ENCODE peak calls at places on chromosomes 2 and 18, in seven cellular contexts. M is spleen; S is heart right ventricle; C is CD4-positive, alpha-beta T cell; G is H9; P is GM23338; W is GM12878. A is an unnamed sample.

GRCh38 chr2:144326845-144327244 is 193.1 kb downstream of the ZEB2 start:
- DNase-seq in S (no peak), P (no peak), W (no peak), G (no peak), C (no peak), M (no peak), A (no peak)

GRCh38 chr2:54862742-54863141 is 139.3 kb downstream of the EML6 start:
- DNase-seq in W (no peak), G (no peak), P (peak), S (no peak), C (no peak), M (no peak), A (no peak)

GRCh38 chr2:70574102-70574501 is 20.5 kb upstream of the TGFA start:
- DNase-seq in C (no peak), S (no peak), W (no peak), G (no peak), M (no peak), P (no peak), A (no peak)

GRCh38 chr18:57209697-57210096 is 62.8 kb downstream of the BOD1L2 start:
- DNase-seq in W (no peak), S (no peak), P (peak), M (no peak), C (no peak), G (no peak), A (no peak)

GRCh38 chr18:75408554-75409506 is 18.7 kb downstream of the SMIM21 start:
- DNase-seq in C (no peak), M (no peak), P (no peak), W (no peak), G (no peak), S (no peak), A (peak)

GRCh38 chr2:216733046-216733445 is 37.7 kb upstream of the IGFBP5 start:
- DNase-seq in W (no peak), M (no peak), C (no peak), G (no peak), S (no peak), P (no peak), A (no peak)

GRCh38 chr2:74072542-74072941 is 75.2 kb downstream of the BOLA3 start:
- DNase-seq in G (no peak), P (no peak), C (no peak), M (no peak), S (no peak), W (no peak), A (no peak)

GRCh38 chr2:197097578-197098366 is 171.3 kb upstream of the PGAP1 start:
- DNase-seq in W (no peak), G (no peak), M (no peak), P (no peak), C (no peak), S (peak), A (no peak)

GRCh38 chr18:74724186-74724585 is 126.5 kb downstream of the ZNF407 start:
- DNase-seq in M (no peak), C (no peak), S (no peak), P (no peak), W (no peak), G (no peak), A (no peak)

GRCh38 chr2:160427629-160428424 is 65.8 kb downstream of the RBMS1 start:
- DNase-seq in P (no peak), C (peak), W (no peak), S (peak), M (peak), G (no peak), A (no peak)

GRCh38 chr2:213766465-213766891 is 482.2 kb downstream of the SPAG16 start:
- DNase-seq in G (no peak), P (no peak), W (peak), S (no peak), C (no peak), M (no peak), A (no peak)

GRCh38 chr2:98180456-98180855 is 93.5 kb downstream of the VWA3B start:
- DNase-seq in W (no peak), S (no peak), M (no peak), C (no peak), G (no peak), P (no peak), A (no peak)

GRCh38 chr18:11752116-11752911 is 63.2 kb downstream of the GNAL start:
- DNase-seq in C (no peak), S (no peak), G (peak), M (no peak), P (peak), W (no peak), A (peak)

GRCh38 chr2:100126172-100126571 is 16.2 kb downstream of the AFF3 start:
- DNase-seq in P (no peak), S (no peak), W (no peak), C (no peak), G (no peak), M (no peak), A (no peak)

GRCh38 chr18:32195881-32196815 is 6.3 kb downstream of the MEP1B start:
- DNase-seq in S (no peak), P (no peak), C (no peak), M (no peak), W (no peak), G (no peak), A (no peak)

GRCh38 chr2:78061301-78061700 is 539.1 kb upstream of the LRRTM4 start:
- DNase-seq in W (no peak), C (no peak), M (no peak), P (no peak), G (peak), S (no peak), A (no peak)

GRCh38 chr2:47232738-47233415 is 77.8 kb upstream of the STPG4 start:
- DNase-seq in M (no peak), W (no peak), P (no peak), S (no peak), G (no peak), C (no peak), A (no peak)

GRCh38 chr2:102753563-102754159 is 8.2 kb upstream of the TMEM182 start:
- DNase-seq in P (peak), W (no peak), M (no peak), G (no peak), C (no peak), S (no peak), A (no peak)

GRCh38 chr18:23276456-23276855 is 141.2 kb downstream of the CABLES1 start:
- DNase-seq in W (no peak), C (no peak), M (no peak), P (no peak), S (peak), G (no peak), A (no peak)

GRCh38 chr18:47929681-47930085 is 776 bp downstream of the SMAD2 start:
- DNase-seq in S (peak), G (no peak), C (no peak), P (no peak), W (no peak), M (no peak), A (no peak)

GRCh38 chr2:71779306-71779855 is 326.0 kb downstream of the DYSF start:
- DNase-seq in M (no peak), P (no peak), W (no peak), S (no peak), G (no peak), C (no peak), A (peak)

GRCh38 chr2:126898636-126899035 is at the start of gene TEX51:
- DNase-seq in G (peak), S (no peak), C (no peak), W (no peak), P (no peak), M (peak), A (no peak)

GRCh38 chr18:45250479-45250878 is 364.8 kb upstream of the SLC14A2 start:
- DNase-seq in W (no peak), S (no peak), P (no peak), G (no peak), C (no peak), M (no peak), A (no peak)

GRCh38 chr2:128076461-128077106 is 14.4 kb upstream of the UGGT1 start:
- DNase-seq in P (no peak), S (no peak), C (no peak), G (no peak), W (no peak), M (no peak), A (no peak)

GRCh38 chr2:100741880-100742814 is 77.8 kb upstream of the NPAS2 start:
- DNase-seq in S (peak), M (no peak), C (no peak), P (no peak), W (no peak), G (no peak), A (peak)

GRCh38 chr2:38045811-38046210 is 30.1 kb downstream of the CYP1B1 start:
- DNase-seq in G (no peak), S (no peak), P (no peak), W (no peak), M (no peak), C (no peak), A (no peak)

GRCh38 chr18:48540329-48541025 is 1.6 kb downstream of the CTIF start:
- DNase-seq in S (peak), W (no peak), M (peak), C (peak), P (peak), G (peak), A (peak)

GRCh38 chr2:213723707-213724106 is 439.4 kb downstream of the SPAG16 start:
- DNase-seq in W (no peak), M (no peak), S (no peak), G (no peak), C (no peak), P (peak), A (no peak)

GRCh38 chr2:158317642-158318041 is 138.9 kb downstream of the CCDC148 start:
- DNase-seq in P (peak), G (no peak), M (no peak), C (no peak), W (no peak), S (no peak), A (no peak)

GRCh38 chr2:221629478-221629877 is 57.4 kb upstream of the EPHA4 start:
- DNase-seq in S (no peak), P (no peak), W (no peak), C (no peak), M (no peak), G (no peak), A (peak)

GRCh38 chr18:13611616-13612110 is 114.7 kb downstream of the FAM210A start:
- DNase-seq in P (peak), G (peak), W (no peak), M (peak), S (peak), C (no peak), A (no peak)

GRCh38 chr2:223943561-223944008 is 1.6 kb downstream of the WDFY1 start:
- DNase-seq in W (no peak), G (no peak), S (peak), C (no peak), P (no peak), M (no peak), A (peak)

GRCh38 chr2:176133366-176133765 is 3.9 kb downstream of the HOXD8 start:
- DNase-seq in W (no peak), M (no peak), G (no peak), P (no peak), S (no peak), C (no peak), A (peak)
- H3K27ac ChIP-seq in W (no peak), M (peak), G (no peak), P (no peak), S (no peak), C (no peak), A (no peak)

DNA sequence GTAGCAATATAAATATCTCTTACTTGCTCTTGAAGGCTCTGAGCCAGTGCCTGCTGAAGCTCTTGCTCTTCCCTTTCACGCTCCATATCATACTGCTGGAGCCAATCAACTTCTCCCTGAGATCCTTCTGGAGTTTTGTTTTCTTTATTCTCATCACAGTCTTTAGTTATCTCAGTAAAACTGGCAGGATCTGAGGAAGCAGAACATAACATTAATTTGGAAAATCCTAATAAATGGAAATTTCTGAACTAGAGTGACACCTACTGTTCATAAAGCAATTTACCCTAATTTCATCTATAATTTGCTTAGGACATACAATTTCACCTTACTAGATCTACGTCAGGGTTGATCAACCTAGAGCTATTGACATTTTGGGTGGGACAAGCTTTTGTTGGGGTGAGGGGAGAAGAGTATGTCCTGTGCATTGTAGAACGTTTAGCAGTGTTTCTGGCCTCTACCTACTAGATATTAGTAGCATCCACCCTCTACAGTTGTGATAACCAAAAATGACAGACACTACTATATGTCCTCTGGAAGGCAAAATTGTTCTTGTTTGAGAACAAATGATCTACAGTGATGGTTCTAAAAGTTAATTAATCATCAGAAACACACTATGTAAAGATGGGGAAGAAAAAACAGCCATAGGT is 47.2 kb downstream of the VIL1 start:
- DNase-seq in W (no peak), M (no peak), G (no peak), P (peak), S (no peak), C (no peak), A (peak)
- TF ChIP-seq CTCF in W (peak), M (peak), G (peak), P (no peak), S (peak), C (peak), A (peak)

DNA sequence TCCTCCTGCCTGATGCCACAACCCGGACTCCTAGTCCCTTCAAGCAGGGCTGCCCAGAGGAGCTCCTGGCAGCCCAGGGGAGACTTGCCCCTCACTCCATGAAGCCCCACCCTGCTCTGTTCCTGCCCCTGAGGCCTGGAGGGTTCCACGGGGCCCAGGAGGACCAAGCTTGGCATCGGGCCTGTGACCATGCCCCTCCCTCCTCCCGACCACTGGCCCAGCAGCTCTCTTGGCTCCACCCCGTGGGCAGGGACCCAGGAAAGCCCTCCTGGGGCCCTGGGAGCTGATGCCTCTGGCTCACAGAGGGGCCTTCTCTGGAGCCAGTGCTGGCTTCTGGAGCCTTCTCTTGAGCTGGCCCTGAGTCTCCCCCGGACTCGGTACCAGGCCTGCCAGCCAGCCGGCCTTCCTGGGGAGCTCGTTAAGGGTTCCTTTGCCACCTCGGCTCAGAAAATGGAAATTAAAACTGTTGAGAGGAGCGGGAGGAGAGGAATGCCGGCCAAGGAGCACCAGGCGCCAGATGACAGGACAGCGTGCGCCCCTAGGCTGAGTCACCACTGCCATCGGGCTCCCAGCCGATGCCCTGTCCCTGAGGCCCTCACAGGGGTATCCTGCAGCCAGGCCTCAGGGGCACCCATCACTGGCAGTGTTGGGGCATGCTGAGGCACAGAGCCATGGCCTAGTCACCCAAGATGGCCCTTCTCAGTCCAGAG is 40.6 kb upstream of the SNED1 start:
- DNase-seq in P (no peak), W (no peak), M (no peak), G (peak), C (no peak), S (no peak), A (peak)
- H3K27ac ChIP-seq in P (no peak), W (no peak), M (peak), G (no peak), C (no peak), S (no peak), A (no peak)

GRCh38 chr2:15747698-15748471 is 156.2 kb downstream of the DDX1 start:
- DNase-seq in P (peak), S (no peak), C (no peak), M (no peak), W (no peak), G (peak), A (no peak)
- TF ChIP-seq CTCF in P (no peak), S (no peak), C (no peak), M (no peak), W (no peak), G (no peak), A (no peak)

GRCh38 chr2:29504746-29505145 is 389.5 kb downstream of the CLIP4 start:
- DNase-seq in G (no peak), P (no peak), C (no peak), S (no peak), M (no peak), W (no peak), A (no peak)
- H3K27ac ChIP-seq in G (no peak), P (no peak), C (no peak), S (no peak), M (no peak), W (no peak), A (no peak)

DNA sequence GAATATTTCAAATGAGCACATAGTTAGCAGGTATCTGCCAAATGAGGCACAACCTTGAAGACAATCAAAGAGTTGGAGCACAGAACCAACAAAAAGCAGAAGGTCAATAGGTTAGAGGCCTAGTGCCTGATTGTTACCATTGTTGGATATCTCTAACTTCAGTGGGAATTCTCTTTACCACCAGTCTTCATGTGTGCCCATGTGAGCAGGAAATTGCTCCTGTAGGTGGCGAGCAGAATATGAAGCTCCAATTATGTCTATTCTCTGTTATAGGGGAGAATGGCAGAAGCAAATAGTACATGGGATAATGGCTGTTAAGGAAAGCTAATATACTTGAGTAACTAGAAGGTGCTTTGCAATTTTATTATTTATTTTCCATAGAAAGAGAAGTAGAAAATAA is 14.9 kb upstream of the ZNF385B start:
- DNase-seq in M (no peak), W (no peak), G (no peak), S (no peak), P (no peak), C (no peak), A (no peak)
- TF ChIP-seq CTCF in M (no peak), W (no peak), G (peak), S (no peak), P (peak), C (no peak), A (peak)

DNA sequence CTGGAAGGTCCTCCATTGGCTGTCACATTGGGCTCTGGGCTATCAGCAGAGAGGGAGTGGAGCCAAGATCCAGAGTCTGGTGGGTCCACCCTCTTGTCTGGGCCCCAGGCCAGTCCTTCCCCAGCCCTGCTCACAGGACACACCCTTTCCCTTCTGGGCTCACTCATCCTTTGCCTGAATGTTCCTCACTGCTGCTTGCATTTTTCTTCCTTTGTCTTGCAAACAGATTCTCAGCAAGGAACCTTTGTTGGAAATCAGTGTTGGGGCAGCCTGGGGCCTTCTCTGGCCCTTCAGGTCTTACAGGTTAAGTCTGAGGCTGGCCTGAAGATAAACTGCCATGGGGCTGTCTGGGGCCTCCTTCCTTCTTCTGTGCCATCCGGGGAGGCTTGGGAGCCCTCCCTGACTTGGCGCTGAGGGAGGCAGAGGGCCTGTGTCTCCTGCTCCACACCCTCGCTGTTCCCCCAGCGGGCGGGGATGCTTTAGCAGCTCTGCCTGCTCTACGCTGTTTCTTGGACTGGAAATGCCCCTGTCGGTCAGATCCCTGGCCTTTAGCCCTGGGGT is 11.5 kb upstream of the CELF4 start:
- DNase-seq in C (no peak), W (no peak), M (no peak), P (peak), G (peak), S (peak), A (no peak)
- H3K27ac ChIP-seq in C (no peak), W (no peak), M (peak), P (peak), G (no peak), S (no peak), A (no peak)

DNA sequence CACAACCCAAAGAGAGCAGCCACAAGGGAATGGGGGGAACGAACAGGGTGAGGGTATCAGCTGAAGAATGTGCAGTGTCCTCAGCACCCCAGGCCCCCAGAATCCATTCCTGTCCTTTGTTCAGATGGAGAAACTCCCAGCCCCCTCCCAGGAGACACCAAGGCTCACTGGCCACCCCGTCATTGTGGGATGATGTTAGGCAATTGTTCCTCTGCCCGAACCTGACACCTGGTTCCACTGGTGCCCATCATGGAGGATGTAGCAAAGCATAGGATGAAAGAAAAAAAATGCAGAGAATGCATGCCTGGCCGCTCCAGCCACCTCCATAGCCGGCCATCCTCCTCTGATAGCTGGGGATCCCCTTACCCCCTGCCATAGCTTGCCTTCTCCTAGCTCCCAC is 197.3 kb upstream of the TWIST2 start:
- DNase-seq in M (no peak), P (no peak), G (no peak), W (no peak), S (no peak), C (no peak), A (no peak)
- TF ChIP-seq CTCF in M (no peak), P (no peak), G (no peak), W (no peak), S (no peak), C (no peak), A (no peak)

A was measured in osteoblast.